ENCODE peak calls at places on chromosomes 4 and X, in nine cellular contexts. J, S, C, L, T, Q, U, M and F are unnamed samples.

GRCh38 chrX:120660638-120661037 is 30.8 kb upstream of the C1GALT1C1 start:
- DNase-seq in J (no peak), S (no peak), C (no peak), L (no peak), T (no peak), Q (no peak), U (no peak), M (no peak), F (no peak)

GRCh38 chr4:176927117-176927516 is 134.4 kb upstream of the VEGFC start:
- DNase-seq in J (no peak), S (no peak), C (no peak), L (no peak), T (no peak), Q (no peak), U (no peak), M (no peak), F (no peak)

GRCh38 chrX:373641-374471 is 12.9 kb downstream of the PPP2R3B start:
- DNase-seq in J (peak), S (no peak), C (no peak), L (no peak), T (peak), Q (no peak), U (no peak), M (no peak), F (peak)

GRCh38 chr4:1967512-1968149 is 41.1 kb downstream of the NELFA start:
- DNase-seq in J (no peak), S (no peak), C (no peak), L (no peak), T (no peak), Q (no peak), U (no peak), M (no peak), F (no peak)

GRCh38 chr4:163048447-163048846 is 118.2 kb downstream of the NAF1 start:
- DNase-seq in J (peak), S (peak), C (no peak), L (no peak), T (no peak), Q (no peak), U (peak), M (no peak), F (no peak)

GRCh38 chrX:69243276-69243675 is 78.0 kb upstream of the PJA1 start:
- DNase-seq in J (no peak), S (no peak), C (no peak), L (no peak), T (no peak), Q (no peak), U (no peak), M (no peak), F (no peak)

GRCh38 chrX:37921758-37922157 is 74.4 kb upstream of the DYNLT3 start:
- DNase-seq in J (no peak), S (peak), C (no peak), L (no peak), T (no peak), Q (no peak), U (no peak), M (no peak), F (no peak)

GRCh38 chr4:32748061-32748460 is 2027.9 kb downstream of the PCDH7 start:
- DNase-seq in J (no peak), S (no peak), C (no peak), L (no peak), T (no peak), Q (no peak), U (no peak), M (no peak), F (no peak)

GRCh38 chr4:55838952-55839351 is 14.5 kb upstream of the EXOC1 start:
- DNase-seq in J (no peak), S (no peak), C (no peak), L (no peak), T (no peak), Q (no peak), U (no peak), M (no peak), F (no peak)

GRCh38 chrX:20091499-20091898 is 25.2 kb downstream of the MAP7D2 start:
- DNase-seq in J (no peak), S (no peak), C (no peak), L (no peak), T (no peak), Q (no peak), U (no peak), M (no peak), F (no peak)

GRCh38 chrX:143615851-143616250 is 20.1 kb downstream of the SLITRK4 start:
- DNase-seq in J (no peak), S (no peak), C (no peak), L (no peak), T (no peak), Q (no peak), U (no peak), M (no peak), F (no peak)

GRCh38 chr4:76881375-76881774 is 16.6 kb downstream of the SOWAHB start:
- DNase-seq in J (peak), S (no peak), C (no peak), L (no peak), T (no peak), Q (no peak), U (no peak), M (no peak), F (no peak)

GRCh38 chr4:140012688-140013087 is 141.3 kb downstream of the MAML3 start:
- DNase-seq in J (peak), S (peak), C (no peak), L (peak), T (peak), Q (peak), U (peak), M (no peak), F (peak)

GRCh38 chrX:12480956-12481355 is 310.3 kb upstream of the PRPS2 start:
- DNase-seq in J (no peak), S (no peak), C (no peak), L (no peak), T (no peak), Q (no peak), U (no peak), M (no peak), F (no peak)

GRCh38 chr4:185035284-185035683 is 17.0 kb downstream of the HELT start:
- DNase-seq in J (no peak), S (no peak), C (no peak), L (no peak), T (no peak), Q (no peak), U (no peak), M (no peak), F (no peak)

GRCh38 chr4:166165829-166166420 is 292.9 kb downstream of the TLL1 start:
- DNase-seq in J (peak), S (peak), C (no peak), L (peak), T (no peak), Q (no peak), U (peak), M (no peak), F (no peak)

GRCh38 chrX:116749943-116750342 is 287.2 kb upstream of the CT83 start:
- DNase-seq in J (no peak), S (peak), C (no peak), L (no peak), T (no peak), Q (no peak), U (no peak), M (no peak), F (no peak)

GRCh38 chrX:104987063-104987462 is 233.4 kb downstream of the TEX13A start:
- DNase-seq in J (no peak), S (peak), C (no peak), L (no peak), T (no peak), Q (no peak), U (no peak), M (no peak), F (no peak)

GRCh38 chrX:109926743-109927662 is 75.9 kb upstream of the TMEM164 start:
- DNase-seq in J (no peak), S (no peak), C (no peak), L (no peak), T (no peak), Q (no peak), U (no peak), M (no peak), F (no peak)

GRCh38 chr4:167088115-167088514 is 146.2 kb downstream of the SPOCK3 start:
- DNase-seq in J (no peak), S (no peak), C (no peak), L (no peak), T (no peak), Q (no peak), U (no peak), M (no peak), F (no peak)

GRCh38 chr4:140037353-140038030 is 116.5 kb downstream of the MAML3 start:
- DNase-seq in J (no peak), S (peak), C (no peak), L (peak), T (no peak), Q (no peak), U (no peak), M (no peak), F (no peak)

GRCh38 chr4:121278811-121279368 is 101.9 kb downstream of the QRFPR start:
- DNase-seq in J (no peak), S (peak), C (no peak), L (no peak), T (no peak), Q (no peak), U (no peak), M (no peak), F (no peak)

GRCh38 chr4:173684223-173684622 is 154.2 kb upstream of the HAND2 start:
- DNase-seq in J (no peak), S (no peak), C (no peak), L (no peak), T (no peak), Q (no peak), U (no peak), M (no peak), F (no peak)

GRCh38 chrX:78839711-78840110 is 92.2 kb downstream of the LPAR4 start:
- DNase-seq in J (no peak), S (no peak), C (no peak), L (no peak), T (no peak), Q (no peak), U (no peak), M (no peak), F (no peak)

GRCh38 chrX:69988955-69989394 is 60.8 kb downstream of the AWAT2 start:
- DNase-seq in J (no peak), S (no peak), C (no peak), L (no peak), T (no peak), Q (no peak), U (no peak), M (no peak), F (peak)

GRCh38 chrX:119672252-119672825 is 20.6 kb downstream of the SEPTIN6 start:
- DNase-seq in J (no peak), S (no peak), C (no peak), L (no peak), T (no peak), Q (no peak), U (no peak), M (no peak), F (no peak)